ENCODE peak calls at places on chromosomes 11 and 22, in four cellular contexts. I is activated naive CD4-positive, alpha-beta T cell; L is ovary; D is central memory CD4-positive, alpha-beta T cell. F is an unnamed sample.

GRCh38 chr11:34789196-34789834 is 126.9 kb downstream of the APIP start:
- DNase-seq in I (no peak), L (no peak), D (no peak), F (no peak)

GRCh38 chr22:25484498-25484897 is 80.0 kb upstream of the GRK3 start:
- DNase-seq in I (no peak), L (no peak), D (no peak), F (no peak)

GRCh38 chr11:7204778-7205177 is 46.9 kb upstream of the SYT9 start:
- DNase-seq in I (no peak), L (no peak), D (no peak), F (no peak)

GRCh38 chr11:95505927-95506426 is 275.0 kb upstream of the SESN3 start:
- DNase-seq in I (no peak), L (no peak), D (no peak), F (no peak)

GRCh38 chr11:131666006-131666405 is 295.6 kb downstream of the NTM start:
- DNase-seq in I (no peak), L (no peak), D (no peak), F (no peak)

GRCh38 chr11:105824494-105825013 is 197.5 kb downstream of the MSANTD4 start:
- DNase-seq in I (no peak), L (no peak), D (no peak), F (no peak)

GRCh38 chr11:102361100-102362021 is 14.3 kb downstream of the BIRC2 start:
- DNase-seq in I (no peak), L (no peak), D (peak; percentile 73), F (no peak)

GRCh38 chr22:22683668-22684361 is 39.4 kb downstream of the GGTLC2 start:
- DNase-seq in I (no peak), L (no peak), D (no peak), F (no peak)

GRCh38 chr11:97361812-97362378 is 972.1 kb downstream of the JRKL start:
- DNase-seq in I (no peak), L (no peak), D (no peak), F (no peak)

GRCh38 chr22:35634015-35634414 is 14.2 kb upstream of the APOL6 start:
- DNase-seq in I (no peak), L (no peak), D (no peak), F (no peak)

GRCh38 chr22:49937758-49938564 is 19.5 kb downstream of the CRELD2 start:
- DNase-seq in I (no peak), L (no peak), D (no peak), F (no peak)

GRCh38 chr11:82229346-82229745 is 504.3 kb downstream of the FAM181B start:
- DNase-seq in I (no peak), L (no peak), D (no peak), F (no peak)